ENCODE peak calls at places on chromosomes 3 and 15, in nine cellular contexts. Z is Peyer's patch; W is CD8-positive, alpha-beta T cell; O is cardiac muscle cell; P is keratinocyte; Q is A549; L is ovary; I is thoracic aorta; V is heart right ventricle. J is an unnamed sample.

GRCh38 chr15:34365073-34365825 is 1.7 kb downstream of the LPCAT4 start:
- DNase-seq in I (no peak), Q (no peak), O (peak; percentile 64), Z (no peak), P (no peak), W (no peak), L (no peak), V (peak; percentile 45), J (peak; percentile 52)

GRCh38 chr15:98668566-98669308 is 20.4 kb downstream of the IGF1R start:
- DNase-seq in Q (no peak), L (no peak), P (peak; percentile 61), I (no peak), O (peak; percentile 74), V (no peak), Z (no peak), W (no peak), J (no peak)

GRCh38 chr3:53026423-53027162 is 19.3 kb downstream of the SFMBT1 start:
- DNase-seq in W (no peak), I (no peak), L (no peak), P (no peak), O (no peak), V (no peak), Z (no peak), Q (no peak), J (no peak)

GRCh38 chr15:78212546-78213424 is 21.6 kb downstream of the ACSBG1 start:
- DNase-seq in O (no peak), Q (peak; percentile 89), V (peak; percentile 66), P (no peak), L (peak; percentile 34), Z (no peak), I (no peak), W (no peak), J (no peak)

GRCh38 chr3:38308456-38308855 is 26.4 kb downstream of the SLC22A14 start:
- DNase-seq in Q (no peak), I (no peak), P (no peak), V (no peak), L (no peak), W (no peak), O (no peak), Z (no peak), J (no peak)

GRCh38 chr15:78718842-78719241 is 77.8 kb upstream of the CHRNB4 start:
- DNase-seq in I (no peak), L (no peak), V (no peak), Z (no peak), Q (no peak), W (no peak), P (no peak), O (no peak), J (no peak)

GRCh38 chr15:99019558-99020540 is 12.3 kb upstream of the PGPEP1L start:
- DNase-seq in P (no peak), O (no peak), L (no peak), I (no peak), W (no peak), Z (no peak), Q (no peak), V (no peak), J (no peak)

GRCh38 chr15:29270169-29270955 is 740 bp upstream of the NSMCE3 start:
- DNase-seq in Z (no peak), L (peak; percentile 17), V (no peak), P (no peak), Q (no peak), W (no peak), I (no peak), O (no peak), J (no peak)

GRCh38 chr3:142315083-142315482 is 89.7 kb upstream of the GK5 start:
- DNase-seq in Q (no peak), I (no peak), Z (no peak), V (no peak), L (no peak), W (no peak), O (no peak), P (no peak), J (no peak)

GRCh38 chr3:44926172-44926571 is 49.8 kb downstream of the ZDHHC3 start:
- DNase-seq in Z (no peak), I (no peak), W (no peak), P (no peak), L (no peak), O (no peak), Q (no peak), V (no peak), J (no peak)

GRCh38 chr3:3023106-3023505 is 87.1 kb downstream of the IL5RA start:
- DNase-seq in V (no peak), Z (no peak), O (peak; percentile 36), Q (no peak), L (no peak), P (no peak), I (no peak), W (no peak), J (no peak)

GRCh38 chr3:31142543-31142942 is 248.1 kb upstream of the GADL1 start:
- DNase-seq in Q (no peak), O (no peak), W (no peak), L (no peak), Z (no peak), I (no peak), V (no peak), P (no peak), J (no peak)

GRCh38 chr15:31446546-31446945 is 119.9 kb downstream of the KLF13 start:
- DNase-seq in L (no peak), I (no peak), W (no peak), O (no peak), V (no peak), Z (no peak), P (no peak), Q (no peak), J (no peak)

GRCh38 chr3:190084983-190085382 is 35.7 kb downstream of the P3H2 start:
- DNase-seq in Z (no peak), P (no peak), I (no peak), L (no peak), O (no peak), V (no peak), Q (no peak), W (no peak), J (no peak)

GRCh38 chr3:48595526-48596121 is 495 bp upstream of the COL7A1 start:
- DNase-seq in P (peak; percentile 100), Z (no peak), O (no peak), W (no peak), L (peak; percentile 77), I (peak; percentile 58), V (peak; percentile 62), Q (peak; percentile 90), J (no peak)

GRCh38 chr15:66145242-66146182 is 108.0 kb downstream of the MEGF11 start:
- DNase-seq in O (no peak), Q (no peak), V (no peak), I (no peak), Z (no peak), W (no peak), P (no peak), L (no peak), J (no peak)

GRCh38 chr3:63015614-63016016 is 140.4 kb upstream of the CADPS start:
- DNase-seq in V (no peak), W (no peak), I (no peak), P (no peak), L (no peak), Q (no peak), Z (no peak), O (peak; percentile 42), J (no peak)

GRCh38 chr15:25829075-25829474 is 34.1 kb downstream of the ATP10A start:
- DNase-seq in I (no peak), O (no peak), L (no peak), V (no peak), W (no peak), Z (no peak), Q (no peak), P (no peak), J (no peak)

GRCh38 chr3:16182183-16182582 is 7.7 kb downstream of the GALNT15 start:
- DNase-seq in O (no peak), L (no peak), Q (no peak), Z (no peak), P (no peak), V (no peak), I (no peak), W (no peak), J (no peak)

GRCh38 chr15:70271422-70272088 is 173.8 kb upstream of the TLE3 start:
- DNase-seq in Z (no peak), O (no peak), V (no peak), P (peak; percentile 59), I (peak; percentile 37), L (no peak), W (no peak), Q (peak; percentile 97), J (no peak)
- H3K27ac ChIP-seq in Z (no peak overlapping the region), O (no peak overlapping the region), V (no peak overlapping the region), P (no peak overlapping the region), I (peak overlapping the region; percentile 59), L (no peak overlapping the region), W (no peak overlapping the region), Q (peak overlapping the region; percentile 73), J (no peak overlapping the region)

GRCh38 chr3:177341766-177342165 is 144.5 kb upstream of the TBL1XR1 start:
- DNase-seq in W (no peak), O (no peak), V (no peak), Z (no peak), L (no peak), Q (no peak), P (no peak), I (no peak), J (no peak)
- H3K4me1 ChIP-seq in W (peaks cover 19% of the 10 kb centered on the region), O (peaks cover 43% of the 10 kb centered on the region), V (peaks cover 76% of the 10 kb centered on the region), Z (peaks cover 21% of the 10 kb centered on the region), L (peaks cover 2% of the 10 kb centered on the region), Q (peaks cover 39% of the 10 kb centered on the region), P (peaks cover 17% of the 10 kb centered on the region), I (peaks cover 55% of the 10 kb centered on the region), J (peaks cover 36% of the 10 kb centered on the region)

GRCh38 chr15:38048001-38048455 is 113.6 kb downstream of the TMCO5A start:
- DNase-seq in I (no peak), Z (no peak), W (no peak), L (no peak), O (no peak), P (no peak), Q (no peak), V (no peak), J (no peak)
- H3K27ac ChIP-seq in I (no peak overlapping the region), Z (no peak overlapping the region), W (no peak overlapping the region), L (no peak overlapping the region), O (no peak overlapping the region), P (no peak overlapping the region), Q (no peak overlapping the region), V (no peak overlapping the region), J (no peak overlapping the region)

DNA sequence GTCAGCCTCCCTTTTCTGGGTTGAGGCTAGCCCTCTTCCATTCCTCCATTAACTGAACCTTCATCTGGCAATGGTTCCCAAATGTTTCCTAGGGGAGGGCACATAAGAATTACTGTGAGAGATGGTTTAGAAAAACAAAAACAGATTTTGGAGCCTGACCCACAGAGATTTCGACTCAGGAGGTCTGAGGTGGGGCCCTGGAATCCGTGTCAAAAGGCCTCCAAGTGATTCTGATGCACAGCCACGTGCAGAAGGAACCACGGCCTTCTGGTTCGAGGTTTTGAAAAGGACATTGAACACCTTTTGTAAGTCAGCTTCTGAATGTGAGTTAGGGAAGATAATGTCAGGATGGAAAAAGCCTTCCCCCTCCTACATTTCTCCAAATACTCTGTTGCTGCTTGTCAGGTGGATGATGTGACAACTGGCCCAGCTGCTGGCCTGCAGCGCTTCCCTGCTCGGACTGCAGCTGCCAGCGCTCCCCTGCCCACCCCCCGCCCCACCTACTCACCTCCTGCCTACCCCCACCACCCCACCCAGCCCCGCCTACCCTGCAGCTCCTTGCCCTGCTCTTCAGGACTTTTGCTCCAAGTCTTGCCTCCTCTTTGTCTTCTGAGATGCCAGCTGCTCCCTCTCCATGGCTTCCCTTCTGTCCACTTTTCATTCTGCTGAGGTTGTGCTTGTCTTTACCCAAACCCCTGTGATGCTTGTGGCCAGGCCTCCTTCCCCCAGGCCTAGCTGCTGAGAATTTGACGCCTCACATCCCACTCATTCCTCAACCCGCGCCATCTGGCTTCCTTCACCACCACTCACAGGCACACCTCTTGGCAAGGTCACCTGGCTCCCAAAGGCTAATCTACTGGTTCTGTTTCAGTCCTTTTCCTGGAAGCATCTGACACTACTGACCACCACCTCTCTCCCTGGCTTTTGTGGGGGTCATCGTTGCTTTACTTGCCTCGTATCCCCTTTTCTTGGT is 6.6 kb downstream of the EHD4 start:
- DNase-seq in Z (no peak), V (peak; percentile 59), L (no peak), O (peak; percentile 90), Q (no peak), I (no peak), P (no peak), W (no peak), J (no peak)
- H3K4me1 ChIP-seq in Z (no peaks in the 10 kb centered on the region), V (peaks cover 72% of the 10 kb centered on the region), L (peaks cover 4% of the 10 kb centered on the region), O (peaks cover 51% of the 10 kb centered on the region), Q (peaks cover 28% of the 10 kb centered on the region), I (peaks cover 39% of the 10 kb centered on the region), P (peaks cover 19% of the 10 kb centered on the region), W (peaks cover 12% of the 10 kb centered on the region), J (peaks cover 51% of the 10 kb centered on the region)